ENCODE peak calls at places on chromosome 3, in seven cellular contexts. W is H1, D is SK-N-SH, H is HCT116, I is HepG2, A is GM12878, Q is K562. V is an unnamed sample.

GRCh38 chr3:156176048-156176447 is 55.7 kb downstream of the KCNAB1 start:
- DNase-seq in W (no peak), D (peak; percentile 32), H (no peak), I (peak; percentile 57), A (no peak), Q (no peak), V (no peak)

GRCh38 chr3:114527036-114527644 is 233.3 kb downstream of the TIGIT start:
- DNase-seq in W (no peak), D (peak; percentile 8), H (no peak), I (peak; percentile 9), A (no peak), Q (no peak), V (peak; percentile 13)

GRCh38 chr3:36201546-36201945 is 178.8 kb upstream of the STAC start:
- DNase-seq in W (no peak), D (peak; percentile 22), H (no peak), I (no peak), A (no peak), Q (no peak), V (no peak)

GRCh38 chr3:35659808-35660207 is 20.5 kb downstream of the ARPP21 start:
- DNase-seq in W (no peak), D (no peak), H (no peak), I (peak; percentile 2), A (no peak), Q (no peak), V (peak; percentile 33)

GRCh38 chr3:48194446-48195071 is 6.3 kb upstream of the CDC25A start:
- DNase-seq in W (peak; percentile 95), D (peak; percentile 82), H (peak; percentile 48), I (peak; percentile 68), A (peak; percentile 23), Q (peak; percentile 54), V (peak; percentile 54)

GRCh38 chr3:16802382-16802781 is 82.4 kb upstream of the PLCL2 start:
- DNase-seq in W (no peak), D (no peak), H (no peak), I (no peak), A (no peak), Q (no peak), V (peak; percentile 4)

GRCh38 chr3:70065666-70066253 is 66.2 kb downstream of the SAMMSON start:
- DNase-seq in W (peak; percentile 51), D (peak; percentile 11), H (no peak), I (no peak), A (no peak), Q (no peak), V (no peak)

GRCh38 chr3:49017978-49018706 is at the start of gene DALRD3:
- DNase-seq in W (peak; percentile 85), D (peak; percentile 89), H (peak; percentile 79), I (peak; percentile 72), A (no peak), Q (peak; percentile 78), V (peak; percentile 48)

GRCh38 chr3:132350814-132351213 is 33.6 kb downstream of the ACP3 start:
- DNase-seq in W (no peak), D (no peak), H (no peak), I (no peak), A (no peak), Q (no peak), V (no peak)

GRCh38 chr3:14123308-14124222 is 1.1 kb downstream of the CHCHD4 start:
- DNase-seq in W (peak; percentile 45), D (no peak), H (no peak), I (no peak), A (no peak), Q (no peak), V (no peak)

GRCh38 chr3:188469228-188469885 is 315.4 kb downstream of the LPP start:
- DNase-seq in W (no peak), D (no peak), H (no peak), I (no peak), A (no peak), Q (no peak), V (no peak)

GRCh38 chr3:157541506-157542236 is 38.5 kb upstream of the VEPH1 start:
- DNase-seq in W (no peak), D (no peak), H (no peak), I (no peak), A (no peak), Q (no peak), V (no peak)

GRCh38 chr3:14235003-14235876 is 56.6 kb downstream of the LSM3 start:
- DNase-seq in W (no peak), D (no peak), H (no peak), I (no peak), A (no peak), Q (no peak), V (no peak)

GRCh38 chr3:11622846-11623550 is 20.7 kb downstream of the VGLL4 start:
- DNase-seq in W (no peak), D (no peak), H (no peak), I (peak; percentile 94), A (no peak), Q (no peak), V (no peak)

GRCh38 chr3:26118165-26118564 is 328.3 kb downstream of the OXSM start:
- DNase-seq in W (peak; percentile 47), D (no peak), H (no peak), I (no peak), A (no peak), Q (no peak), V (peak; percentile 19)

GRCh38 chr3:186638259-186638658 is 1.9 kb upstream of the FETUB start:
- DNase-seq in W (no peak), D (no peak), H (no peak), I (no peak), A (no peak), Q (no peak), V (no peak)

GRCh38 chr3:73401616-73402265 is 223.0 kb downstream of the PDZRN3 start:
- DNase-seq in W (no peak), D (no peak), H (no peak), I (no peak), A (no peak), Q (no peak), V (no peak)

GRCh38 chr3:126135056-126135397 is 45.4 kb downstream of the ALDH1L1 start:
- DNase-seq in W (peak; percentile 33), D (peak; percentile 5), H (no peak), I (no peak), A (no peak), Q (no peak), V (no peak)

GRCh38 chr3:126133606-126134005 is 46.8 kb downstream of the ALDH1L1 start:
- DNase-seq in W (peak; percentile 47), D (no peak), H (no peak), I (no peak), A (no peak), Q (no peak), V (no peak)

GRCh38 chr3:126132751-126133511 is 47.5 kb downstream of the ALDH1L1 start:
- DNase-seq in W (peak; percentile 60), D (peak; percentile 16), H (no peak), I (no peak), A (no peak), Q (no peak), V (no peak)

GRCh38 chr3:126135398-126136076 is 44.8 kb downstream of the ALDH1L1 start:
- DNase-seq in W (peak; percentile 38), D (peak; percentile 6), H (no peak), I (no peak), A (no peak), Q (no peak), V (no peak)

DNA sequence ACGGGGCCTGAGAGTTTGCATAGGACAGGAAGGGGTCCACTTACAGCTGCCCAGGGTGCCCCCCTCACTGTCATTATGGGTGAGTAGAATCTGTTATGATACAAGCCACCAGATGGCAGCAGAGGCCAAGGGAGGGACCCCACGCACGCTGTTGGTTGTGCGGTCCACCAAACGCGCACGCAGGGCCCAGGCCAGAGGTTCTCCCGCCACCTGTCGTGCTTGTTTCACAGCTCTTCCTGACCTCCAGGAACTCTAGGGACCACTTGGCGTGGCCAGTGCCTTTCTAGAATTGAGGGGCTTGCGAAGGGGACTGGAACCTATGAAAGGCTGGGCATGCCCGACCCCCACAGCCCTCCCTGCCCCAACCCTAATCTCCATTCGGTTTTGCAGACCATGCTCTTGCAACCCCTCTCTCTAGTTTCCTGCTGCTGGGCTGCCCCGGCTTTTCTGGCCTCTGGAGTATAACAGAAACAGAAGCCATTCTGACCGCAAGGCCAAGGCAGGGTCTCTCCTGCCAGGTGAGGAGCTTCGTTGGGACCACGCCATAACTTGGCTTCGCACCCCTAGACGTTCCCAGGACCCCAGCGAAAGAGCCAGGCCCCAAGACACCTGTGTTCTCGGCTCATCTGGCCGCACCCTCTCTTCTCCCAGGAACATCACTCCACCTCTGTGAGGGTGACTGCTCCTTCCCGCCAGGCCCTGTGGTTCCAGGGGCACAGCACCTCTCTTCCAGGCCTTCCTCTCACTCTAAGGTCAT is 46.0 kb downstream of the ALDH1L1 start:
- DNase-seq in W (peak; percentile 87), D (peak; percentile 87), H (peak; percentile 39), I (peak; percentile 31), A (no peak), Q (peak; percentile 45), V (peak; percentile 41)
- TF ChIP-seq JUND in W (no peak), D (no peak), H (no peak), I (no peak), A (no peak), Q (no peak), V (no peak)

GRCh38 chr3:101383156-101383575 is 62.8 kb upstream of the IMPG2 start:
- DNase-seq in W (peak; percentile 47), D (no peak), H (no peak), I (no peak), A (no peak), Q (no peak), V (no peak)
- TF ChIP-seq JUND in W (no peak), D (no peak), H (no peak), I (no peak), A (no peak), Q (no peak), V (no peak)

DNA sequence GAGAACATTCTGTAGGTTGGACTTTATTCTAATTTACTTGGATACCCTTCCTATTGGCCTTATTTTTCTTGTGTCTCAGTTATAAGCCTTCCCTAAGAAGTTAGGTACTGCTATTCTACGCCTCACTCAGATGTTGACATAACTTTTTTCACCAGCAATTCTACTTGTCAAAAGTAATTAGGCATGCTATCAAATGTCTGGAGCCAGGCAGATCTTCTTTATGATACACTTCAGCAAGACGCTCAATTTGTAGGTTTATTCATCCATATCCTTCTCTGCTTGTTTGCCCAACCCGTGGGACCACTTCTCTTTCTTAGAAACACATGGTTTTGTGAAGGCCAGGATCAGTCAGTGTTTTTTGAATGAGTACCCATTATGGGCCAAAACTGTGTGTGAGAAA is 36.2 kb upstream of the COL8A1 start:
- DNase-seq in W (no peak), D (no peak), H (no peak), I (no peak), A (no peak), Q (no peak), V (no peak)
- TF ChIP-seq JUND in W (no peak), D (no peak), H (no peak), I (no peak), A (no peak), Q (no peak), V (no peak)

GRCh38 chr3:180631317-180631716 is 29.4 kb downstream of the TTC14 start:
- DNase-seq in W (no peak), D (no peak), H (no peak), I (no peak), A (no peak), Q (no peak), V (no peak)
- TF ChIP-seq JUND in W (no peak), D (no peak), H (no peak), I (no peak), A (no peak), Q (no peak), V (no peak)

DNA sequence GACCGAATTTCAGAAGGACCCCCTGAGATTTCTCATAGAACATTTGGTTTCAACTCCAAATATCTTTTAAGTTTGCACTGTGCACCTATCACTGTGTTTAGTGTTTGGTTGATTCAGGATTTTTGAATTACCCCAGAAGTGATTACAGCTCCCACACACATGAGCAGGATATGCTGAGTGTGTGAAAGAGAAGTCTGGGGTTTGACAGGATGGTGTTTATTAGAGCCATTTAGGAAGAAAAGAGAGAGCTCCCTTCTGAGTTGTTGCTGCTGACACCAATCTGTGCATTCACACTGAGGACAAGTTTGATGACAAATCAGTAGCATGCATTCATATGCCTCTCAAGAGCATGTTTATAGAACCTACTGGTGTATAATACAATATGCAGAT is 118.1 kb downstream of the RPL22L1 start:
- DNase-seq in W (no peak), D (no peak), H (no peak), I (no peak), A (no peak), Q (no peak), V (peak; percentile 52)
- TF ChIP-seq JUND in W (no peak), D (no peak), H (no peak), I (no peak), A (no peak), Q (no peak), V (no peak)